ENCODE peak calls at places on chromosomes 6 and 20, in nine cellular contexts. D, U, V, A, Z, K, X, H and P are unnamed samples.
A peak's percentile ranks its signal among the peaks of the same experiment; 100 is the strongest.

GRCh38 chr20:11032611-11033010 is 358.8 kb upstream of the JAG1 start:
- DNase-seq in D (no peak), H (no peak), V (no peak), X (peak; percentile 57), U (no peak), Z (no peak), K (no peak), A (no peak), P (no peak)

GRCh38 chr20:37379967-37380828 is 34.3 kb downstream of the SRC start:
- DNase-seq in U (no peak), Z (no peak), D (peak; percentile 68), K (peak; percentile 51), A (peak; percentile 11), V (peak; percentile 36), X (no peak), H (no peak), P (no peak)

GRCh38 chr20:25025091-25025861 is 32.7 kb downstream of the ACSS1 start:
- DNase-seq in X (no peak), K (no peak), H (no peak), V (peak; percentile 8), U (no peak), D (no peak), A (no peak), Z (peak; percentile 22), P (peak; percentile 5)

GRCh38 chr6:143336446-143337152 is 113.9 kb downstream of the ADAT2 start:
- DNase-seq in H (no peak), X (peak; percentile 28), Z (no peak), U (no peak), V (no peak), K (peak; percentile 79), A (peak; percentile 51), D (no peak), P (no peak)

GRCh38 chr6:44221961-44222335 is 1.4 kb upstream of the SLC29A1 start:
- DNase-seq in U (no peak), V (no peak), K (no peak), Z (no peak), D (no peak), X (no peak), H (no peak), A (no peak), P (no peak)

GRCh38 chr6:165325609-165326008 is 16.2 kb upstream of the C6orf118 start:
- DNase-seq in D (no peak), Z (no peak), H (no peak), K (no peak), V (no peak), X (no peak), U (no peak), A (no peak), P (no peak)

GRCh38 chr6:117072134-117072533 is 193.2 kb upstream of the VGLL2 start:
- DNase-seq in H (peak; percentile 34), A (no peak), V (peak; percentile 21), Z (no peak), D (no peak), X (no peak), U (no peak), K (no peak), P (no peak)

GRCh38 chr6:102662851-102663250 is 1269.3 kb downstream of the GRIK2 start:
- DNase-seq in U (no peak), D (no peak), K (no peak), X (no peak), Z (no peak), H (no peak), A (no peak), V (no peak), P (no peak)

GRCh38 chr6:140490086-140490485 is 1115.6 kb upstream of the CITED2 start:
- DNase-seq in Z (no peak), V (no peak), X (no peak), D (no peak), A (no peak), H (no peak), U (no peak), K (peak; percentile 26), P (no peak)

GRCh38 chr6:39228992-39229767 is at the start of gene KCNK5:
- DNase-seq in H (peak; percentile 67), Z (peak; percentile 38), K (peak; percentile 20), U (peak; percentile 83), A (peak; percentile 13), X (peak; percentile 93), V (peak; percentile 94), D (peak; percentile 93), P (peak; percentile 90)

GRCh38 chr6:227074-227782 is 65.1 kb upstream of the DUSP22 start:
- DNase-seq in K (no peak), V (no peak), D (no peak), U (peak; percentile 76), Z (no peak), H (no peak), A (no peak), X (no peak), P (peak; percentile 29)

GRCh38 chr20:51750037-51750769 is 18.0 kb downstream of the ATP9A start:
- DNase-seq in H (peak; percentile 53), Z (peak; percentile 63), D (peak; percentile 83), V (peak; percentile 84), A (peak; percentile 79), U (no peak), K (peak; percentile 92), X (peak; percentile 50), P (peak; percentile 89)

GRCh38 chr6:115545410-115545986 is 515.2 kb downstream of the FRK start:
- DNase-seq in K (no peak), V (no peak), X (peak; percentile 94), U (no peak), A (no peak), H (peak; percentile 16), D (peak; percentile 42), Z (no peak), P (no peak)

GRCh38 chr6:165676435-165677068 is 13.5 kb upstream of the PDE10A start:
- DNase-seq in A (peak; percentile 82), H (peak; percentile 32), X (no peak), D (no peak), Z (no peak), U (no peak), K (peak; percentile 77), V (no peak), P (no peak)

GRCh38 chr6:36230376-36230775 is 33.8 kb downstream of the BRPF3 start:
- DNase-seq in K (no peak), A (no peak), D (no peak), Z (no peak), V (no peak), X (no peak), H (no peak), U (no peak), P (no peak)

GRCh38 chr6:7958464-7958863 is 47.9 kb upstream of the TXNDC5 start:
- DNase-seq in X (no peak), D (no peak), V (no peak), A (no peak), K (no peak), H (no peak), Z (no peak), U (no peak), P (no peak)
- H3K4me3 ChIP-seq in X (no peak overlapping the region), D (no peak overlapping the region), V (no peak overlapping the region), A (no peak overlapping the region), K (no peak overlapping the region), H (no peak overlapping the region), Z (no peak overlapping the region), U (no peak overlapping the region), P (no peak overlapping the region)

GRCh38 chr6:52675372-52675771 is 4.5 kb downstream of the TMEM14A start:
- DNase-seq in U (no peak), D (no peak), A (no peak), K (no peak), X (peak; percentile 94), Z (no peak), V (no peak), H (no peak), P (no peak)

GRCh38 chr6:52670502-52671409 is at the start of gene TMEM14A:
- DNase-seq in V (peak; percentile 99), A (peak; percentile 93), Z (peak; percentile 83), H (peak; percentile 97), D (peak; percentile 98), X (peak; percentile 99), K (peak; percentile 84), U (peak; percentile 93), P (peak; percentile 98)

GRCh38 chr6:52667572-52667971 is 3.3 kb upstream of the TMEM14A start:
- DNase-seq in X (no peak), V (no peak), K (no peak), H (no peak), A (no peak), U (peak; percentile 29), Z (no peak), D (no peak), P (no peak)

GRCh38 chr6:52672422-52673025 is 1.6 kb downstream of the TMEM14A start:
- DNase-seq in D (peak; percentile 32), A (no peak), U (no peak), K (peak; percentile 49), Z (no peak), V (no peak), X (peak; percentile 66), H (no peak), P (no peak)
- H3K4me3 ChIP-seq in D (no peak overlapping the region), A (no peak overlapping the region), U (no peak overlapping the region), K (no peak overlapping the region), Z (no peak overlapping the region), V (no peak overlapping the region), X (no peak overlapping the region), H (no peak overlapping the region), P (no peak overlapping the region)

GRCh38 chr6:111748247-111748647 is 125.0 kb downstream of the FYN start:
- DNase-seq in V (no peak), A (peak; percentile 27), Z (no peak), U (peak; percentile 51), D (no peak), K (no peak), H (no peak), X (no peak), P (no peak)

GRCh38 chr6:111750753-111751684 is 122.2 kb downstream of the FYN start:
- DNase-seq in Z (no peak), X (peak; percentile 79), K (peak; percentile 70), H (no peak), D (no peak), V (no peak), A (no peak), U (peak; percentile 34), P (peak; percentile 33)

GRCh38 chr6:111752476-111752875 is 120.8 kb downstream of the FYN start:
- DNase-seq in K (no peak), Z (no peak), D (no peak), U (no peak), A (no peak), V (no peak), X (no peak), H (no peak), P (no peak)

GRCh38 chr6:111747791-111748190 is 125.5 kb downstream of the FYN start:
- DNase-seq in Z (no peak), U (no peak), V (no peak), D (no peak), H (no peak), K (no peak), X (no peak), A (no peak), P (no peak)

DNA sequence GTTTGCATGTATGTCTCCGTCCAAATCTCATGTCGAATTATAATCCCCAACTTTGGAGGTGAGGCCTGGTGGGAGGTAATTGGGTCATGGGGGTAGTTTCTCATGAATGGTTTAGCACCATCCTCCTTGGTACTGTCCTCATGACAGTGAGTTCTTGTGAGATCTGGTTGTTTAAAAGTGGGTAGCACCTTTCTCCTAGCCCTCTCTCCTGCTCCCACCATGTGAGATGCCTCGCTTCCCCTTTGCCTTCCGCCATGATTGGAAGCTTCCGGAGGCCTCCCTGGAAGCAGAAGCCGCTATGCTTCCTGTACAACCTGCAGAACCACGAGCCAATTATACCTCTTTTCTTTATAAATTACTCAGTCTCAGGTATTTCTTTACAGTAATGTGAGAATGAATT is 123.1 kb downstream of the FYN start:
- DNase-seq in H (no peak), K (no peak), Z (no peak), A (no peak), D (no peak), U (no peak), V (no peak), X (no peak), P (no peak)
- H3K4me3 ChIP-seq in H (no peak overlapping the region), K (no peak overlapping the region), Z (no peak overlapping the region), A (no peak overlapping the region), D (no peak overlapping the region), U (no peak overlapping the region), V (no peak overlapping the region), X (no peak overlapping the region), P (no peak overlapping the region)

GRCh38 chr20:62404112-62404665 is 2.9 kb downstream of the CABLES2 start:
- DNase-seq in H (no peak), V (no peak), U (no peak), D (no peak), A (no peak), K (no peak), X (no peak), Z (no peak), P (no peak)
- H3K4me3 ChIP-seq in H (no peak overlapping the region), V (no peak overlapping the region), U (no peak overlapping the region), D (no peak overlapping the region), A (no peak overlapping the region), K (no peak overlapping the region), X (no peak overlapping the region), Z (no peak overlapping the region), P (no peak overlapping the region)